ENCODE peak calls at places on chromosomes 11 and 22, in seven cellular contexts. N is pons, V is NCI-H748 treated with DMSO at 0.1 percent for 48 hours, Q is WERI-Rb-1, M is ascending aorta, J is Peyer's patch, I is HuH-7. F is an unnamed sample.

GRCh38 chr11:9787981-9788521 is 124.2 kb downstream of the SWAP70 start:
- DNase-seq in N (no peak), V (no peak), Q (no peak), M (no peak), J (no peak), I (no peak), F (no peak)

GRCh38 chr22:17706451-17706900 is 67.8 kb downstream of the BID start:
- DNase-seq in N (peak), V (no peak), Q (no peak), M (peak), J (no peak), I (peak), F (no peak)

GRCh38 chr11:82864268-82864667 is 36.0 kb downstream of the PRCP start:
- DNase-seq in N (peak), V (peak), Q (peak), M (peak), J (peak), I (peak), F (no peak)

GRCh38 chr11:16787035-16787744 is 48.7 kb downstream of the C11orf58 start:
- DNase-seq in N (no peak), V (no peak), Q (no peak), M (no peak), J (no peak), I (no peak), F (no peak)

GRCh38 chr11:12251651-12252560 is 125.5 kb upstream of the PARVA start:
- DNase-seq in N (no peak), V (no peak), Q (peak), M (no peak), J (no peak), I (no peak), F (no peak)

GRCh38 chr11:71449596-71449995 is 1.4 kb upstream of the DHCR7 start:
- DNase-seq in N (peak), V (no peak), Q (no peak), M (no peak), J (no peak), I (no peak), F (no peak)

GRCh38 chr11:17781626-17782025 is 47.0 kb downstream of the KCNC1 start:
- DNase-seq in N (no peak), V (no peak), Q (no peak), M (no peak), J (no peak), I (no peak), F (no peak)

GRCh38 chr11:68844801-68845200 is 3.1 kb upstream of the CPT1A start:
- DNase-seq in N (no peak), V (no peak), Q (no peak), M (no peak), J (no peak), I (no peak), F (no peak)

GRCh38 chr11:12223771-12224536 is 113.6 kb downstream of the MICAL2 start:
- DNase-seq in N (no peak), V (peak), Q (peak), M (no peak), J (no peak), I (no peak), F (no peak)

GRCh38 chr11:80103149-80103859 is 662.5 kb upstream of the TENM4 start:
- DNase-seq in N (no peak), V (no peak), Q (no peak), M (no peak), J (no peak), I (no peak), F (no peak)

GRCh38 chr11:69842746-69843528 is 23.7 kb upstream of the FGF3 start:
- DNase-seq in N (no peak), V (no peak), Q (no peak), M (no peak), J (no peak), I (no peak), F (no peak)

GRCh38 chr11:123330071-123330470 is 100.0 kb upstream of the GRAMD1B start:
- DNase-seq in N (no peak), V (no peak), Q (no peak), M (no peak), J (no peak), I (no peak), F (no peak)

F was measured in cerebellar nuclear complex.